ENCODE peak calls at places on chromosomes 16 and 17, in six cellular contexts. X, U, Z, L, B and J are unnamed samples. For H3K4me1 and H3K9me3, the result is how much of the 10 kb centered on the place peaks cover.

GRCh38 chr16:49986351-49987124 is 38.5 kb upstream of the CNEP1R1 start:
- DNase-seq in X (no peak), U (no peak), Z (no peak), L (no peak), B (no peak), J (no peak)

GRCh38 chr16:56889206-56889605 is 24.2 kb downstream of the SLC12A3 start:
- DNase-seq in X (peak), U (no peak), Z (no peak), L (no peak), B (no peak), J (no peak)

GRCh38 chr16:74094962-74095361 is 201.7 kb upstream of the PSMD7 start:
- DNase-seq in X (no peak), U (no peak), Z (no peak), L (no peak), B (no peak), J (no peak)

GRCh38 chr16:74718140-74718539 is 17.5 kb upstream of the MLKL start:
- DNase-seq in X (no peak), U (no peak), Z (no peak), L (no peak), B (no peak), J (no peak)

GRCh38 chr17:64732336-64733006 is 70.4 kb upstream of the SMURF2 start:
- DNase-seq in X (no peak), U (no peak), Z (peak), L (no peak), B (peak), J (no peak)

GRCh38 chr17:18993876-18994275 is 10.7 kb downstream of the FAM83G start:
- DNase-seq in X (peak), U (no peak), Z (no peak), L (no peak), B (no peak), J (no peak)

GRCh38 chr16:2770057-2770780 is 6.9 kb downstream of the ELOB start:
- DNase-seq in X (peak), U (no peak), Z (peak), L (no peak), B (no peak), J (no peak)

GRCh38 chr16:48203974-48204824 is 39.9 kb upstream of the LONP2 start:
- DNase-seq in X (no peak), U (no peak), Z (no peak), L (peak), B (no peak), J (peak)

GRCh38 chr17:77451894-77452852 is 311.4 kb downstream of the SEC14L1 start:
- DNase-seq in X (peak), U (no peak), Z (no peak), L (peak), B (peak), J (no peak)

GRCh38 chr16:84442416-84443145 is 61.9 kb downstream of the MEAK7 start:
- DNase-seq in X (no peak), U (no peak), Z (no peak), L (no peak), B (no peak), J (no peak)

GRCh38 chr17:47946929-47947397 is 5.6 kb downstream of the PNPO start:
- DNase-seq in X (peak), U (peak), Z (no peak), L (peak), B (peak), J (peak)

GRCh38 chr17:47946516-47946915 is 5.1 kb downstream of the PNPO start:
- DNase-seq in X (peak), U (no peak), Z (no peak), L (no peak), B (no peak), J (no peak)

GRCh38 chr17:47945529-47946508 is 4.4 kb downstream of the PNPO start:
- DNase-seq in X (no peak), U (no peak), Z (no peak), L (no peak), B (no peak), J (peak)

GRCh38 chr17:47942568-47942967 is 1.2 kb downstream of the PNPO start:
- DNase-seq in X (no peak), U (no peak), Z (no peak), L (no peak), B (no peak), J (no peak)

DNA sequence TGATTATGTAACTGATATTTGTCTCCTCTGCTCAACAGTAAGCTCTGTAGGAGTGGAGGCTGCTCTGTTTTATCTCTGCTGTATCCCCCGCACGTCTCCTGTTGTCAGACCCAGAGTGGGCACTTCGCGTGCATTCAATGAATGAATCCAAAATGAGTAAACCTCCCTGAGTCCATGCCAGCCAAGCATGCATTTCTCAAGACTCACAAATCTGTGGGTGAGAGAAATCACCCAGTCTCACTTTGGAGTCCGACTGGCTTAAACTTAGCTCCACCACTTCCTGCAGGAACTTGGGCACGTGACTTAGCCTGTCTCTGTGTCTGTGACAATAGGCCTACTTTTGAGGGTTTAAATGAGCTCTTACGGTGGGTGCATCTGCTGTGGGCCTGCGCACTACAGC is 3.7 kb downstream of the PNPO start:
- DNase-seq in X (no peak), U (no peak), Z (no peak), L (no peak), B (no peak), J (no peak)
- H3K4me1 ChIP-seq in X (under half), U (under half), Z (under half), L (under half), B (half or more), J (under half)

GRCh38 chr16:854808-855410 is 54.4 kb upstream of the GNG13 start:
- DNase-seq in X (no peak), U (no peak), Z (peak), L (no peak), B (no peak), J (no peak)

GRCh38 chr16:853981-854807 is 53.7 kb upstream of the GNG13 start:
- DNase-seq in X (no peak), U (no peak), Z (peak), L (no peak), B (no peak), J (no peak)

GRCh38 chr16:856811-857210 is 56.3 kb upstream of the GNG13 start:
- DNase-seq in X (no peak), U (no peak), Z (peak), L (no peak), B (no peak), J (no peak)

GRCh38 chr16:856101-856500 is 55.6 kb upstream of the GNG13 start:
- DNase-seq in X (no peak), U (no peak), Z (peak), L (no peak), B (no peak), J (no peak)

GRCh38 chr16:855471-855870 is 54.9 kb upstream of the GNG13 start:
- DNase-seq in X (no peak), U (no peak), Z (peak), L (no peak), B (no peak), J (no peak)
- H3K9me3 ChIP-seq in X (under half), U (under half), Z (under half), L (under half), B (under half), J (under half)

GRCh38 chr16:9695152-9695551 is 487.1 kb downstream of the GRIN2A start:
- DNase-seq in X (no peak), U (no peak), Z (no peak), L (no peak), B (no peak), J (no peak)
- TF ChIP-seq CTCF in X (no peak), U (no peak), Z (no peak), L (no peak), B (no peak), J (no peak)

GRCh38 chr16:20870122-20870521 is 30.0 kb downstream of the DCUN1D3 start:
- DNase-seq in X (no peak), U (no peak), Z (no peak), L (no peak), B (no peak), J (no peak)

GRCh38 chr16:20871935-20872815 is 28.0 kb downstream of the DCUN1D3 start:
- DNase-seq in X (no peak), U (no peak), Z (no peak), L (no peak), B (no peak), J (no peak)

GRCh38 chr16:20868890-20869289 is 31.3 kb downstream of the DCUN1D3 start:
- DNase-seq in X (peak), U (peak), Z (peak), L (peak), B (peak), J (peak)

GRCh38 chr16:20873331-20873730 is 26.8 kb downstream of the DCUN1D3 start:
- DNase-seq in X (no peak), U (no peak), Z (no peak), L (no peak), B (no peak), J (no peak)

DNA sequence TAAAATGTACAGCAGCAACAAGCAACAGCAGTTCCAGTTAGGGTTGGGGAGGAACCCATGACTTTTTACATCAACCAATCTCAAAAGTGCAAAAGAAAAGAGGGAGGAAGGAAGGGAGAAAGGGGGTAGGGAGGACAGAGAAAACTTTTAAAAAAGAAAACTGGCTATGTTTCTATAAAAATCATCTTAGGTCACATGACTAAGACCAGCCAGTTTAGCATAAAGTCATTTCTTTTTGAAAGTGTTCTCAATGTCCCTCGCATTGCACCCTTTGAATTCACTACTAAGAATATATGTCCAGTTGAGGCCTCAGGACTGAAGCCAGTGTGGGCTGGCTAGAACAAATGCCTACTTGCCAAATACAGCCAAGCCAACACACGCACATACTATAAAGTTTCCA is 28.9 kb downstream of the DCUN1D3 start:
- DNase-seq in X (no peak), U (no peak), Z (no peak), L (no peak), B (no peak), J (no peak)
- H3K4me1 ChIP-seq in X (under half), U (half or more), Z (under half), L (under half), B (half or more), J (under half)

GRCh38 chr16:68564367-68564985 is 25.4 kb downstream of the ZFP90 start:
- DNase-seq in X (no peak), U (no peak), Z (no peak), L (no peak), B (no peak), J (no peak)

GRCh38 chr16:68563631-68564366 is 24.7 kb downstream of the ZFP90 start:
- DNase-seq in X (no peak), U (no peak), Z (no peak), L (no peak), B (no peak), J (no peak)
- H3K9me3 ChIP-seq in X (half or more), U (half or more), Z (half or more), L (under half), B (half or more), J (under half)